ENCODE peak calls at places on chromosomes 5 and 9, in eight cellular contexts. S is foreskin fibroblast, P is left cardiac atrium, G is A172, N is EH, B is suprapubic skin, H is HS-5, O is COR-L47. M is an unnamed sample.

GRCh38 chr5:150513375-150514309 is 5.7 kb downstream of the NDST1 start:
- DNase-seq in S (no peak), P (no peak), G (peak; percentile 48), N (no peak), B (no peak), H (no peak), O (peak; percentile 30), M (no peak)

GRCh38 chr9:86500031-86500430 is 145.8 kb upstream of the TUT7 start:
- DNase-seq in S (no peak), P (no peak), G (no peak), N (no peak), B (no peak), H (no peak), O (no peak), M (no peak)

GRCh38 chr5:65066385-65066784 is 297.7 kb downstream of the CWC27 start:
- DNase-seq in S (peak; percentile 49), P (no peak), G (no peak), N (no peak), B (no peak), H (no peak), O (no peak), M (no peak)

GRCh38 chr5:160175438-160176218 is 53.7 kb upstream of the FABP6 start:
- DNase-seq in S (no peak), P (peak; percentile 64), G (peak; percentile 90), N (no peak), B (no peak), H (no peak), O (peak; percentile 77), M (no peak)

GRCh38 chr9:88804289-88804596 is 187.0 kb upstream of the S1PR3 start:
- DNase-seq in S (peak; percentile 59), P (no peak), G (no peak), N (no peak), B (no peak), H (no peak), O (no peak), M (no peak)

GRCh38 chr9:114223564-114224246 is 68.4 kb downstream of the COL27A1 start:
- DNase-seq in S (peak; percentile 82), P (no peak), G (peak; percentile 80), N (peak; percentile 86), B (no peak), H (peak; percentile 70), O (no peak), M (no peak)

GRCh38 chr5:178261666-178262600 is 29.3 kb upstream of the PHYKPL start:
- DNase-seq in S (no peak), P (no peak), G (no peak), N (no peak), B (no peak), H (no peak), O (no peak), M (no peak)

GRCh38 chr5:142248853-142249462 is 75.9 kb downstream of the SPRY4 start:
- DNase-seq in S (peak; percentile 67), P (peak; percentile 72), G (peak; percentile 60), N (peak; percentile 74), B (no peak), H (no peak), O (no peak), M (no peak)

GRCh38 chr5:142145106-142145900 is 36.7 kb downstream of the NDFIP1 start:
- DNase-seq in S (peak; percentile 77), P (peak; percentile 68), G (peak; percentile 78), N (peak; percentile 75), B (no peak), H (peak; percentile 14), O (peak; percentile 39), M (peak; percentile 26)

GRCh38 chr5:158756873-158757272 is 342.8 kb downstream of the EBF1 start:
- DNase-seq in S (no peak), P (no peak), G (no peak), N (no peak), B (no peak), H (no peak), O (no peak), M (peak; percentile 21)

GRCh38 chr5:133460172-133460758 is 152.1 kb downstream of the FSTL4 start:
- DNase-seq in S (peak; percentile 5), P (no peak), G (peak; percentile 32), N (peak; percentile 13), B (peak; percentile 16), H (no peak), O (peak; percentile 29), M (no peak)

GRCh38 chr9:117073539-117074336 is 341.1 kb downstream of the ASTN2 start:
- DNase-seq in S (no peak), P (no peak), G (peak; percentile 19), N (peak; percentile 45), B (no peak), H (no peak), O (peak; percentile 40), M (peak; percentile 57)

GRCh38 chr9:120366646-120367019 is 213.3 kb downstream of the CDK5RAP2 start:
- DNase-seq in S (peak; percentile 90), P (peak; percentile 60), G (peak; percentile 98), N (peak; percentile 97), B (no peak), H (peak; percentile 61), O (no peak), M (no peak)

GRCh38 chr9:124254261-124254682 is 3.5 kb upstream of the NEK6 start:
- DNase-seq in S (no peak), P (no peak), G (no peak), N (no peak), B (no peak), H (no peak), O (no peak), M (no peak)

GRCh38 chr5:142056831-142057696 is 44.2 kb upstream of the GNPDA1 start:
- DNase-seq in S (no peak), P (no peak), G (no peak), N (no peak), B (no peak), H (no peak), O (peak; percentile 21), M (no peak)